ENCODE peak calls at places on chromosomes 2 and 18, in five cellular contexts. H, W, U, E and B are unnamed samples.

GRCh38 chr2:235611337-235611736 is 117.5 kb downstream of the AGAP1 start:
- DNase-seq in H (no peak), W (no peak), U (no peak), E (no peak), B (no peak)

GRCh38 chr2:242041816-242042215 is 172.3 kb downstream of the RTP5 start:
- DNase-seq in H (no peak), W (no peak), U (no peak), E (no peak), B (no peak)

GRCh38 chr2:195026261-195026660 is 630.8 kb upstream of the SLC39A10 start:
- DNase-seq in H (no peak), W (no peak), U (no peak), E (no peak), B (no peak)

GRCh38 chr2:46970334-46971288 is 55.0 kb upstream of the MCFD2 start:
- DNase-seq in H (no peak), W (no peak), U (no peak), E (peak), B (no peak)

GRCh38 chr2:75602724-75603342 is 42.1 kb upstream of the EVA1A start:
- DNase-seq in H (no peak), W (no peak), U (no peak), E (no peak), B (peak)

GRCh38 chr18:11494093-11494492 is 115.3 kb upstream of the SLC35G4 start:
- DNase-seq in H (no peak), W (no peak), U (no peak), E (no peak), B (peak)

GRCh38 chr2:64538764-64539433 is 14.8 kb downstream of the AFTPH start:
- DNase-seq in H (no peak), W (no peak), U (no peak), E (no peak), B (no peak)

GRCh38 chr2:162258686-162259085 is 15.4 kb upstream of the FAP start:
- DNase-seq in H (no peak), W (no peak), U (no peak), E (no peak), B (no peak)

GRCh38 chr18:8508320-8508719 is 100.9 kb upstream of the RAB12 start:
- DNase-seq in H (no peak), W (no peak), U (no peak), E (no peak), B (no peak)

GRCh38 chr18:51724790-51725721 is 527.6 kb upstream of the MEX3C start:
- DNase-seq in H (peak), W (no peak), U (no peak), E (no peak), B (no peak)

GRCh38 chr2:107712857-107713256 is 113.8 kb upstream of the RGPD4 start:
- DNase-seq in H (peak), W (no peak), U (no peak), E (no peak), B (no peak)

GRCh38 chr18:60493066-60493465 is 120.5 kb upstream of the MC4R start:
- DNase-seq in H (peak), W (no peak), U (no peak), E (no peak), B (no peak)

GRCh38 chr2:170740660-170741059 is 25.5 kb downstream of the SP5 start:
- DNase-seq in H (no peak), W (no peak), U (no peak), E (no peak), B (no peak)

GRCh38 chr2:47243596-47244323 is 88.7 kb upstream of the STPG4 start:
- DNase-seq in H (no peak), W (no peak), U (no peak), E (no peak), B (no peak)

GRCh38 chr2:238942941-238943715 is 95.2 kb downstream of the TWIST2 start:
- DNase-seq in H (no peak), W (no peak), U (peak), E (no peak), B (peak)

GRCh38 chr18:9319333-9319732 is 15.2 kb upstream of the TWSG1 start:
- DNase-seq in H (no peak), W (no peak), U (no peak), E (no peak), B (no peak)

GRCh38 chr2:9136997-9137819 is 69.4 kb upstream of the ASAP2 start:
- DNase-seq in H (no peak), W (no peak), U (no peak), E (peak), B (no peak)

GRCh38 chr2:85583667-85584353 is 421 bp upstream of the VAMP5 start:
- DNase-seq in H (no peak), W (no peak), U (no peak), E (no peak), B (no peak)

GRCh38 chr2:85580206-85580605 is 2.8 kb downstream of the VAMP8 start:
- DNase-seq in H (no peak), W (no peak), U (no peak), E (no peak), B (no peak)

GRCh38 chr2:85584857-85585780 is 888 bp downstream of the VAMP5 start:
- DNase-seq in H (peak), W (no peak), U (no peak), E (peak), B (peak)

GRCh38 chr2:85584354-85584856 is at the start of gene VAMP5:
- DNase-seq in H (peak), W (no peak), U (no peak), E (peak), B (no peak)

DNA sequence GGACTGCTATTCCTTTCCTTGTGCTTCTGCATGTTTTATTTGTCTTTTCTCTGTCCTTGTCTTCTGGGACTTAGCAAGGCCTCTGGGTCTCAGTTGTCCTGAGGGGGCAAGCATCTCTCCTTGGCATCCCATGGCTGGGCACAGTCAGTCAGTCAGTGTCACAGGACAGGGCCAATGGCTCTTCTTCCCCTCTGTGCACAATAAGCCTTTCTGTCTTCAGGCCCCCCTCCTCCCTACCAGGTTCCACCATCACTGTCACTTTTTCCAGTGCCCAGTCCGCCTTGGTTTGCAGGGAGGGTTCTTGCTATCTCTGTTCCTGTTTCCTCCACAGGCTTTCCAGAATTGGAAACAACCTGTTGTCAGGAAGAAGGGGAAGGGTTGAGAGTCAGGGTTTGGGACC is 1.8 kb upstream of the VAMP5 start:
- DNase-seq in H (no peak), W (no peak), U (no peak), E (no peak), B (no peak)
- H3K27ac ChIP-seq in H (no peak), W (no peak), U (peak), E (no peak), B (no peak)

GRCh38 chr18:30135938-30136337 is 906.6 kb downstream of the DSC3 start:
- DNase-seq in H (no peak), W (no peak), U (no peak), E (no peak), B (no peak)
- H3K27ac ChIP-seq in H (no peak), W (no peak), U (no peak), E (no peak), B (no peak)

GRCh38 chr2:232420073-232420454 is 13.4 kb downstream of the ALPG start:
- DNase-seq in H (peak), W (no peak), U (no peak), E (no peak), B (no peak)
- H3K27ac ChIP-seq in H (no peak), W (no peak), U (no peak), E (no peak), B (no peak)

GRCh38 chr2:202335791-202336467 is 40.2 kb upstream of the BMPR2 start:
- DNase-seq in H (no peak), W (no peak), U (no peak), E (no peak), B (no peak)

GRCh38 chr2:202337133-202337532 is 39.0 kb upstream of the BMPR2 start:
- DNase-seq in H (no peak), W (no peak), U (no peak), E (no peak), B (no peak)

GRCh38 chr2:202339052-202339870 is 36.9 kb upstream of the BMPR2 start:
- DNase-seq in H (no peak), W (no peak), U (no peak), E (no peak), B (no peak)

DNA sequence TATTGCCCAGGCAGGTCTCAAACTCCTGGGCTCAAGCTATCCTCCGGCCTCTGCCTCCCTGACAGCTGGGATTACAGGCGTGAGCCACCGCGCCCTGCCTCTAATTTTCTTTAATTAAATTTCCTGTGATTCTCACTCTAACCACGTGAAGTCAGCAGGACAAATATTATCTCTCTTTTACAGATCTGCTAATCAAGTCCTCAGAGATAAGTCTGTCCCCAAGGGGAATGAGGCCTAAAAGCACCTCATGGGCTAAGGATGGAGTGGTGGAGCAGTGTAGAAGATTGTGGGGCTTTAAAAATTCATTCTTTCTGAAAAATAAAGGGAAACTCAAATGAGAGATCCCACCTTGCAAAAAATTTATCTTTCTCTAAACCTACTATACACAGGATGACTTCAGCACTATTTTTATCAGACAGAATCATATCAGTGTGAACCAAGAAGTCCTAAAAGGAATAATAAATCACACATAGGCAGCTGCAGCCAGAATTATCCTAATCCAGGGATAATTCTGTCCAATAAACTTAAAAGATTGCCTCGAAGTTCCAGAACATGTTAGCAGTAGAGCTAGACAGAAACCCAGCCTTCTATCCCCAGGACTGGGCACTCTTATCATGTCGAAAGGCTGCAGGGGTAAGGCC is 38.3 kb upstream of the BMPR2 start:
- DNase-seq in H (no peak), W (no peak), U (no peak), E (no peak), B (no peak)
- H3K27ac ChIP-seq in H (no peak), W (no peak), U (no peak), E (no peak), B (no peak)